ENCODE peak calls at places on chromosomes 7 and 10, in eight cellular contexts. A is HCT116, U is endodermal cell, G is GM23248, I is SK-N-SH, C is mesendoderm, W is K562, P is IMR-90. F is an unnamed sample.

GRCh38 chr10:106435081-106435480 is 729.4 kb downstream of the SORCS1 start:
- DNase-seq in A (no peak), U (no peak), G (no peak), I (no peak), C (no peak), W (no peak), P (no peak), F (no peak)

GRCh38 chr7:28433604-28434254 is 21.4 kb downstream of the CREB5 start:
- DNase-seq in A (no peak), U (peak; percentile 78), G (peak; percentile 7), I (peak; percentile 46), C (peak; percentile 95), W (peak; percentile 21), P (peak; percentile 52), F (no peak)

GRCh38 chr10:3090914-3091313 is 23.6 kb downstream of the PFKP start:
- DNase-seq in A (peak; percentile 73), U (peak; percentile 79), G (peak; percentile 76), I (no peak), C (peak; percentile 89), W (no peak), P (peak; percentile 57), F (peak; percentile 85)

GRCh38 chr7:75878312-75878768 is 494 bp upstream of the RHBDD2 start:
- DNase-seq in A (no peak), U (peak; percentile 46), G (no peak), I (peak; percentile 32), C (no peak), W (no peak), P (no peak), F (no peak)

GRCh38 chr7:70585071-70585470 is 546.9 kb upstream of the GALNT17 start:
- DNase-seq in A (no peak), U (peak; percentile 85), G (no peak), I (peak; percentile 66), C (peak; percentile 80), W (peak; percentile 15), P (no peak), F (no peak)

GRCh38 chr7:5397657-5398237 is 25.9 kb downstream of the TNRC18 start:
- DNase-seq in A (no peak), U (no peak), G (peak; percentile 20), I (no peak), C (peak; percentile 42), W (no peak), P (no peak), F (no peak)

GRCh38 chr10:11746883-11747539 is 4.8 kb downstream of the ECHDC3 start:
- DNase-seq in A (no peak), U (no peak), G (no peak), I (no peak), C (no peak), W (no peak), P (no peak), F (no peak)

GRCh38 chr10:79905322-79906314 is 43.3 kb downstream of the SFTPD start:
- DNase-seq in A (no peak), U (no peak), G (peak; percentile 71), I (no peak), C (peak; percentile 12), W (no peak), P (peak; percentile 12), F (no peak)

GRCh38 chr10:64896582-64896981 is 1375.4 kb downstream of the REEP3 start:
- DNase-seq in A (no peak), U (no peak), G (no peak), I (no peak), C (no peak), W (peak; percentile 40), P (no peak), F (no peak)

GRCh38 chr7:16670747-16671344 is 24.9 kb downstream of the BZW2 start:
- DNase-seq in A (no peak), U (no peak), G (no peak), I (no peak), C (no peak), W (no peak), P (no peak), F (no peak)

GRCh38 chr7:70733115-70733514 is 398.8 kb upstream of the GALNT17 start:
- DNase-seq in A (no peak), U (no peak), G (no peak), I (no peak), C (no peak), W (no peak), P (peak; percentile 72), F (no peak)

GRCh38 chr10:113485801-113486200 is 67.1 kb upstream of the HABP2 start:
- DNase-seq in A (no peak), U (no peak), G (no peak), I (no peak), C (no peak), W (no peak), P (no peak), F (no peak)

GRCh38 chr10:129605986-129606518 is 139.0 kb downstream of the MGMT start:
- DNase-seq in A (no peak), U (peak; percentile 35), G (no peak), I (no peak), C (peak; percentile 57), W (no peak), P (no peak), F (no peak)

GRCh38 chr7:13047061-13047460 is 359.6 kb downstream of the ARL4A start:
- DNase-seq in A (no peak), U (no peak), G (no peak), I (no peak), C (peak; percentile 42), W (peak; percentile 27), P (no peak), F (no peak)

DNA sequence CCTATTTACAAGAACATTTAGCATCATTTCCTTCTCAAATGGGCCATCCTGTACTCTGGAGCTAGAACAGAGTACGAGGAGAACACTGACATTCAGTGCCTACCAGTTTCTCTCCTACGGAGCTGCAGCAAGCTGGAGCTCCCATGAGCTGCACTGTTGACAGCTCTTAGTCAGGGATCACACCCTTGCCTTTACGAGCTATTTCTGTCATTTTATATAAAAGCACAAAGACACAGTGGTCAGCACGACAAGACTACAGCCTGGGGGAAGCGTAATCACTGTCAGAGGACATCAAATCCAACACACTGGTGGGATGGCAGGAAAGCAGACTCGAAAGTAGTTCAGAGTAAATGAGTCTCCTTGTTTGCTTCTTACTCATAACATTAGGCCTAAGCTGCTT is 2.7 kb downstream of the CDCA7L start:
- DNase-seq in A (no peak), U (no peak), G (peak; percentile 23), I (no peak), C (no peak), W (no peak), P (no peak), F (no peak)
- H3K4me1 ChIP-seq in A (peaks cover 19% of the 10 kb centered on the region), U (peaks cover 9% of the 10 kb centered on the region), G (peaks cover 49% of the 10 kb centered on the region), I (peaks cover 8% of the 10 kb centered on the region), C (peaks cover 12% of the 10 kb centered on the region), W (peaks cover 16% of the 10 kb centered on the region), P (peaks cover 5% of the 10 kb centered on the region), F (peaks cover 3% of the 10 kb centered on the region)

GRCh38 chr10:57822965-57823364 is 444.7 kb downstream of the IPMK start:
- DNase-seq in A (no peak), U (no peak), G (no peak), I (no peak), C (no peak), W (no peak), P (no peak), F (no peak)

GRCh38 chr10:57823398-57823797 is 444.3 kb downstream of the IPMK start:
- DNase-seq in A (no peak), U (no peak), G (no peak), I (no peak), C (no peak), W (no peak), P (no peak), F (no peak)

GRCh38 chr10:57830877-57831535 is 436.7 kb downstream of the IPMK start:
- DNase-seq in A (no peak), U (no peak), G (no peak), I (no peak), C (no peak), W (no peak), P (no peak), F (no peak)

DNA sequence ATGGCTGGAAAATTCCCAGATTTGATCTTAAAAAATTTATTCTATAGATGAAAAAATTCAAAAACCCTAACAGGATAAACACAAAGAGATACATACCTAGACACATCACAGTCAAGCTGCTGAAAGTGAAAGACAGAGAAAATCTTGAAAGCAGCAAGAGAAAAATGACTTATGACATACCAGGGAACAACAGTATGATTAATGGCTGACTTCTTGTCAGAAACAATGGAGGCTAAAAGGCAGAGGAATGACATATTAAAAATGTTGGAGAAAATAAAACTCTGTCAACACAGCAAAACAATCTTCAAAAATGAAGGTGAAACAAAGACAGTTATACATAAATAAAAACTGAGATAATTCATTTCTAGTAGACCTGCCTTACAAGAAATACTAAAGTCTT is 442.7 kb downstream of the IPMK start:
- DNase-seq in A (no peak), U (no peak), G (no peak), I (no peak), C (no peak), W (no peak), P (no peak), F (no peak)
- H3K9ac ChIP-seq in A (no peak overlapping the region), U (no peak overlapping the region), G (no peak overlapping the region), I (no peak overlapping the region), C (no peak overlapping the region), W (no peak overlapping the region), P (no peak overlapping the region), F (no peak overlapping the region)

DNA sequence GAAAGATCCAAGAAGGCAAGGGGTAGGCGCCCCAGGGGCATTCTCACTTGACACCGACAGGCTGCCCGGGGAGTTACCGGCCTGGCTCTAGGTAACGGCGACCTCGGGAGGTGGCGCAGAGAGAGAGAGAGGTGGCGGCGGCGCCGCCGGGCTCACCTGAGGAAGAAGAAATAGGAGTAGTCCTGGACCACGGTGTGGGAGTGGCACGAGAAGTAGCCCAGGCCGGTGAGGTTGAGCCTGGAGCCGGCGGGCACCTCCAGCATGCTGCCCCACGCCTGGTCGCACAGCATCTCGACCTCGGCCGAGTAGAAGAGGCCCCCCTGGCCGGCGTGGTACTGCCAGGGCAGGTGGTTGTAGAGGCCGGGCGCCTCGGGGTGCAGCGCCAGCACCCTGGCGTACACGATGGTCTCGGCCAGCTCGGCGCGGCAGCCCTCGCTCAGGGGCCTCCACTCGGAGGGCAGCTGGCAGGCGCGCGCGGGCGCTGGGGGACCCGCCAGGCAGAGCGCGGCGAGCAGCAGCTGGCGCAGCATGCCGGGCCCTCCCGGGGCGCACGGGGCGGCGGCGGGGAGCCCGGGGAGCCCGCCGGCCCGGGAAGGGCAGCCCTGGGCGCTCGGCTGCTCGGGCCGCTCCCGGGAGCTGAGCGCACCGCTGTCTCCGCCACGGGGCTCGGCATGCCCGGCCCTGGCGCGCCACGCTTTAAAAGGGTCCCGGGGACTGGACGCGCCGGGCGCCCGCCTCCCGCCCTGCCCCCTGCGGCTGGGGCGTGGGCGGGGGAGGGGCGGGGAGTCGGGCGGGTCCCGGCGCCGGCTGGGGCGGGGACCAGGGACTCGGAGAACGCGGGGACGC is at the start of gene CCDC3:
- DNase-seq in A (no peak), U (peak; percentile 87), G (peak; percentile 5), I (peak; percentile 88), C (peak; percentile 45), W (peak; percentile 3), P (no peak), F (peak; percentile 83)
- H3K4me3 ChIP-seq in A (peak within 1 kb of the TSS; percentile 59), U (peak within 1 kb of the TSS; percentile 73), G (no peak within 1 kb of the TSS), I (peak within 1 kb of the TSS; percentile 34), C (peak within 1 kb of the TSS; percentile 22), W (no peak within 1 kb of the TSS), P (peak within 1 kb of the TSS; percentile 50), F (no peak within 1 kb of the TSS)

DNA sequence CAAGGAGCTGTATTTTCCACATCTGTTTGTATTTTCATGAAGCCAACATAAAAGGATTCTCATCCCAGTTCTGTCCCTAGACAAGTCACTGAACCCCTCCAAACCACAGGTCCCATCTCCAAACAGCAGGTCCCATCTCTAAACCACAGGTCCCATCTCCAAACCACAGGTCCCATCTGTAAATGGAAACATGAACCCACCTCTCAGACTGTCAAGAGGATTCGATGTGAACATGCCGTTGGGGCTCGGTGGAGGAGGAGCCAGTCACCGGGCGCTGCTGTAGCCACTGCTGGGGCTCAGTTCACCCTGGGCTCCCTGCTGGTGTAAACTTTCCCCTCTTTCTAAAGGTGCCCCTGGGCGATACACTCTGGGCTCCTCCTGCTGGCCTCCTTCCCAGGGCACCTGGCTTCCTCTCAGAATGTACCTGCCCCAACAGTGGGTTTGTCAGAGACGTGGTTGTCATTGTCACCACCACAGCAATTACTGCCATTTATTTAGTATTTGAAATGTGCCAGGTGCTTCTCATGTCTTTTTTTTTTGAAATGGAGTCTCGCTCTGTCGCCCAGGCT is 13.0 kb downstream of the LHPP start:
- DNase-seq in A (no peak), U (peak; percentile 40), G (no peak), I (no peak), C (no peak), W (no peak), P (no peak), F (no peak)
- H3K4me1 ChIP-seq in A (peaks cover 9% of the 10 kb centered on the region), U (peaks cover 3% of the 10 kb centered on the region), G (no peaks in the 10 kb centered on the region), I (peaks cover 3% of the 10 kb centered on the region), C (no peaks in the 10 kb centered on the region), W (peaks cover 21% of the 10 kb centered on the region), P (peaks cover 2% of the 10 kb centered on the region), F (peaks cover 7% of the 10 kb centered on the region)

F was measured in kidney.